ENCODE peak calls at places on chromosomes 1 and 21, in nine cellular contexts. E, A, R, X, J, U, F, T and O are unnamed samples.

GRCh38 chr1:93651695-93652094 is 29.9 kb downstream of the BCAR3 start:
- DNase-seq in E (no peak), A (no peak), R (no peak), X (no peak), J (no peak), U (no peak), F (no peak), T (no peak), O (no peak)

GRCh38 chr21:19684328-19684727 is 1280.7 kb upstream of the TMPRSS15 start:
- DNase-seq in E (no peak), A (no peak), R (no peak), X (no peak), J (no peak), U (no peak), F (no peak), T (no peak), O (no peak)

GRCh38 chr1:195745170-195746009 is 862.9 kb downstream of the KCNT2 start:
- DNase-seq in E (peak; percentile 9), A (no peak), R (no peak), X (no peak), J (no peak), U (no peak), F (no peak), T (no peak), O (no peak)

GRCh38 chr1:203823306-203823705 is 27.9 kb downstream of the ZBED6 start:
- DNase-seq in E (no peak), A (no peak), R (no peak), X (no peak), J (no peak), U (no peak), F (no peak), T (no peak), O (no peak)

GRCh38 chr21:21029159-21029558 is 30.9 kb downstream of the NCAM2 start:
- DNase-seq in E (peak; percentile 41), A (no peak), R (no peak), X (no peak), J (no peak), U (no peak), F (no peak), T (no peak), O (no peak)

GRCh38 chr1:219352961-219353651 is 179.4 kb downstream of the LYPLAL1 start:
- DNase-seq in E (no peak), A (no peak), R (no peak), X (no peak), J (no peak), U (no peak), F (no peak), T (no peak), O (no peak)

GRCh38 chr1:92994105-92994712 is 32.9 kb upstream of the DIPK1A start:
- DNase-seq in E (peak; percentile 72), A (peak; percentile 35), R (peak; percentile 74), X (peak; percentile 63), J (peak; percentile 86), U (peak; percentile 91), F (peak; percentile 46), T (peak; percentile 83), O (no peak)

GRCh38 chr21:38269567-38269917 is 12.8 kb downstream of the KCNJ15 start:
- DNase-seq in E (no peak), A (no peak), R (no peak), X (no peak), J (no peak), U (no peak), F (no peak), T (no peak), O (no peak)

GRCh38 chr1:44512313-44512885 is 107.3 kb downstream of the RNF220 start:
- DNase-seq in E (no peak), A (no peak), R (no peak), X (no peak), J (no peak), U (no peak), F (no peak), T (no peak), O (no peak)

GRCh38 chr1:109393602-109394233 is 4.0 kb downstream of the SORT1 start:
- DNase-seq in E (no peak), A (no peak), R (no peak), X (no peak), J (no peak), U (no peak), F (no peak), T (no peak), O (no peak)

GRCh38 chr1:31815752-31816484 is at the start of gene SPOCD1:
- DNase-seq in E (peak; percentile 65), A (peak; percentile 51), R (peak; percentile 48), X (peak; percentile 68), J (peak; percentile 94), U (peak; percentile 91), F (peak; percentile 83), T (peak; percentile 70), O (no peak)

GRCh38 chr1:161420763-161421455 is 53.2 kb upstream of the CFAP126 start:
- DNase-seq in E (no peak), A (no peak), R (no peak), X (no peak), J (no peak), U (no peak), F (no peak), T (no peak), O (no peak)

GRCh38 chr1:53575141-53575947 is 116.1 kb downstream of the DMRTB1 start:
- DNase-seq in E (no peak), A (no peak), R (no peak), X (no peak), J (no peak), U (no peak), F (peak; percentile 28), T (no peak), O (no peak)

GRCh38 chr1:40273547-40274166 is 15.6 kb downstream of the ZMPSTE24 start:
- DNase-seq in E (no peak), A (no peak), R (no peak), X (no peak), J (no peak), U (peak; percentile 34), F (no peak), T (no peak), O (no peak)

GRCh38 chr1:34907487-34908090 is 21.9 kb downstream of the DLGAP3 start:
- DNase-seq in E (no peak), A (no peak), R (no peak), X (no peak), J (no peak), U (no peak), F (no peak), T (no peak), O (no peak)

GRCh38 chr1:192610114-192610958 is 25.6 kb upstream of the RGS13 start:
- DNase-seq in E (peak; percentile 23), A (no peak), R (no peak), X (no peak), J (no peak), U (peak; percentile 26), F (no peak), T (no peak), O (no peak)

GRCh38 chr1:88684482-88685238 is 587 bp downstream of the PKN2 start:
- DNase-seq in E (peak; percentile 75), A (no peak), R (no peak), X (peak; percentile 41), J (peak; percentile 79), U (peak; percentile 54), F (peak; percentile 57), T (peak; percentile 59), O (peak; percentile 36)

GRCh38 chr1:110672753-110673108 is 2.0 kb downstream of the KCNA3 start:
- DNase-seq in E (no peak), A (no peak), R (no peak), X (peak; percentile 34), J (no peak), U (peak; percentile 30), F (peak; percentile 38), T (no peak), O (no peak)
- H3K27me3 ChIP-seq in E (no peaks in the 10 kb centered on the region), A (peaks cover 34% of the 10 kb centered on the region), R (peaks cover 38% of the 10 kb centered on the region), X (no peaks in the 10 kb centered on the region), J (peaks cover 29% of the 10 kb centered on the region), U (peaks cover 3% of the 10 kb centered on the region), F (no peaks in the 10 kb centered on the region), T (peaks cover 24% of the 10 kb centered on the region), O (peaks cover 6% of the 10 kb centered on the region)

DNA sequence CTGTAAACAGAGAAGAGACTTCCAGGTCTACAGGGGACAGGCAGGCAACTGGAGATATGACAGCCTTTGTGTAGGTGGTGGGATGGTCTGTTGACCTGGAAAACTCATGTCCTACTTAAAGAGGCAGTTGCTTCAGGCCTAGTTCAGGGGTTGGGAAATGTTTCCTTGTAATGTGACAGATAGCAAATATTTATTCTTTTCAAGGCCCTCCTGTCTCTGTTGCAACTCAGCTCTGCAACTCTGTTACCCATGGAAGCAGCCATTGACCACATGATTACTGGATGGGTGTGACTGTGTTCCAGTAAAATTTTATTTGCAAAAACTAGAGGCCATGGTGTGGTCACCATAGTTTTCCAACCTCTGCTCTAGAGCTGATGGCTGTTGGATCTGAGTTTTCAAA is 341.9 kb downstream of the PTBP2 start:
- DNase-seq in E (no peak), A (no peak), R (no peak), X (no peak), J (peak; percentile 31), U (no peak), F (no peak), T (peak; percentile 17), O (no peak)
- H3K27me3 ChIP-seq in E (no peaks in the 10 kb centered on the region), A (no peaks in the 10 kb centered on the region), R (no peaks in the 10 kb centered on the region), X (no peaks in the 10 kb centered on the region), J (no peaks in the 10 kb centered on the region), U (no peaks in the 10 kb centered on the region), F (no peaks in the 10 kb centered on the region), T (no peaks in the 10 kb centered on the region), O (no peaks in the 10 kb centered on the region)

DNA sequence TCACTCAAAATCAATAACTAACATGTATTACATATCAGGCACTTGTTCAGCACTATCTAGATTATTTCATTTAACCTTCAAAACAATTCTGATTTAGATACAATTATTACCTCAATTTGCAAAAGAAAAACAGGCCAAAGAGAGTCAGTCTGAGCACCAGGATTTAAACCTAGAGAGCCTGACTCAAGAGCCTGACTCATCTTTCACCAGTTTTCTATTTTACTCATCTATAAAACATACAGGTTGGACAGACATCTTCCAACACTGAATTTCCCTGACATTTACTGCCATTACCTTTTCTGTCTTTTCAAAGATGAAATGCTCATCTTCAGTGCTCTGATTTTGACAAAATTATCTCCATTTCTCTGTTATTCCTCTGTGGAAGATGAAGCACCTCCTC is 116.5 kb downstream of the MRPL39 start:
- DNase-seq in E (no peak), A (no peak), R (no peak), X (no peak), J (no peak), U (no peak), F (no peak), T (no peak), O (no peak)
- H3K27me3 ChIP-seq in E (no peaks in the 10 kb centered on the region), A (no peaks in the 10 kb centered on the region), R (no peaks in the 10 kb centered on the region), X (no peaks in the 10 kb centered on the region), J (no peaks in the 10 kb centered on the region), U (no peaks in the 10 kb centered on the region), F (no peaks in the 10 kb centered on the region), T (no peaks in the 10 kb centered on the region), O (no peaks in the 10 kb centered on the region)

DNA sequence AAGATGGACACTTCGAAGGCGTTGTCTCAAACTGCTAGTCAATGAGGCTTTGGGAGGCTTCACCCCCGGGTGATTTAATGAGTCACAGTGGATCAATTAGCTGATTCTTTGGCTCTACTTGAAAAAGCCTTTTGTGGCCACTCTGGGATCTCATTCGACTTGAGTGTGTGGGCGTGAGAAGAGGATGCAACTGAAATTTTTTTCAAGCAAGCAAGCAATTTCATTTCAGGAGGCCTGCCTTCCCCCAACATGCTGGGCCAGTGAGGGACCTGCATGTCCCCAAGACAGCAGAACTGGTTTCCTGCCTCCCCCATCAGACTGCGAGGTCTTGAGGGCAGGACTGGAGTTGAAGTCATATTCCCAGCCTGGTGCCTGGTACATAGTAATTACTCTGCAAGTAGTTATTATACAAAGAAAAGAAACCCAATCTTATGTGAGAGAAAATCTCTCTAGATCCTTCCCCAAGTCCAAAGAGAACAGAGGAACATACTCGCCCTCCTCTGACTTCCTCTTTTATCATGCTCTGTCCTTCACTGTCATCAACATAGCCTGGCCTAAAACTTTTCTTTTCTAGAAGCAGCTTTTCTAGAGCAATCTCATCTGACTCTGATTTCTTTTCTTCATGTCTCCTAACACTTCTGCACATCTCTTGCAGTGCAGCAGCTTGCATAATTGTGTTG is 22.7 kb downstream of the SYT6 start:
- DNase-seq in E (peak; percentile 14), A (no peak), R (no peak), X (no peak), J (no peak), U (no peak), F (no peak), T (no peak), O (no peak)
- H3K27me3 ChIP-seq in E (peaks cover 3% of the 10 kb centered on the region), A (no peaks in the 10 kb centered on the region), R (peaks cover 6% of the 10 kb centered on the region), X (no peaks in the 10 kb centered on the region), J (no peaks in the 10 kb centered on the region), U (no peaks in the 10 kb centered on the region), F (no peaks in the 10 kb centered on the region), T (no peaks in the 10 kb centered on the region), O (no peaks in the 10 kb centered on the region)